ENCODE peak calls at places on chromosome X, in six cellular contexts. One of them, this sample, is unnamed. For H3K4me1 and H3K9me3, the result is how much of the 10 kb centered on the place peaks cover.

GRCh38 chrX:116930311-116930710 is 467.5 kb upstream of the CT83 start:
- DNase-seq in colonic mucosa: no peak
- DNase-seq in ascending aorta: no peak
- DNase-seq in HepG2: no peak
- DNase-seq in pancreas: no peak
- DNase-seq in thyroid gland: no peak
- DNase-seq in this sample: no peak

GRCh38 chrX:2784026-2784425 is 32.2 kb downstream of the XG start:
- DNase-seq in colonic mucosa: no peak
- DNase-seq in ascending aorta: no peak
- DNase-seq in HepG2: no peak
- DNase-seq in pancreas: no peak
- DNase-seq in thyroid gland: no peak
- DNase-seq in this sample: no peak

GRCh38 chrX:140480765-140481164 is 24.1 kb downstream of the SOX3 start:
- DNase-seq in colonic mucosa: no peak
- DNase-seq in ascending aorta: no peak
- DNase-seq in HepG2: no peak
- DNase-seq in pancreas: no peak
- DNase-seq in thyroid gland: no peak
- DNase-seq in this sample: no peak

GRCh38 chrX:48782795-48783194 is 3.6 kb upstream of the GATA1 start:
- DNase-seq in colonic mucosa: no peak
- DNase-seq in ascending aorta: no peak
- DNase-seq in HepG2: no peak
- DNase-seq in pancreas: no peak
- DNase-seq in thyroid gland: no peak
- DNase-seq in this sample: no peak

GRCh38 chrX:38006778-38007177 is 425 bp downstream of the SYTL5 start:
- DNase-seq in colonic mucosa: no peak
- DNase-seq in ascending aorta: no peak
- DNase-seq in HepG2: no peak
- DNase-seq in pancreas: no peak
- DNase-seq in thyroid gland: no peak
- DNase-seq in this sample: no peak

GRCh38 chrX:130330706-130331105 is 9.0 kb upstream of the SLC25A14 start:
- DNase-seq in colonic mucosa: peak
- DNase-seq in ascending aorta: no peak
- DNase-seq in HepG2: peak
- DNase-seq in pancreas: peak
- DNase-seq in thyroid gland: peak
- DNase-seq in this sample: peak

GRCh38 chrX:275967-276587 is 5.1 kb upstream of the PLCXD1 start:
- DNase-seq in colonic mucosa: peak
- DNase-seq in ascending aorta: peak
- DNase-seq in HepG2: peak
- DNase-seq in pancreas: peak
- DNase-seq in thyroid gland: peak
- DNase-seq in this sample: peak

GRCh38 chrX:68853665-68854251 is 24.9 kb downstream of the EFNB1 start:
- DNase-seq in colonic mucosa: no peak
- DNase-seq in ascending aorta: no peak
- DNase-seq in HepG2: peak
- DNase-seq in pancreas: no peak
- DNase-seq in thyroid gland: no peak
- DNase-seq in this sample: no peak

GRCh38 chrX:51860679-51861078 is 32.7 kb upstream of the MAGED1 start:
- DNase-seq in colonic mucosa: peak
- DNase-seq in ascending aorta: no peak
- DNase-seq in HepG2: peak
- DNase-seq in pancreas: no peak
- DNase-seq in thyroid gland: no peak
- DNase-seq in this sample: peak

GRCh38 chrX:23195097-23195496 is 139.6 kb upstream of the PTCHD1 start:
- DNase-seq in colonic mucosa: no peak
- DNase-seq in ascending aorta: no peak
- DNase-seq in HepG2: no peak
- DNase-seq in pancreas: no peak
- DNase-seq in thyroid gland: no peak
- DNase-seq in this sample: peak

GRCh38 chrX:12403474-12404082 is 265.3 kb downstream of the FRMPD4 start:
- DNase-seq in colonic mucosa: no peak
- DNase-seq in ascending aorta: no peak
- DNase-seq in HepG2: no peak
- DNase-seq in pancreas: no peak
- DNase-seq in thyroid gland: no peak
- DNase-seq in this sample: no peak

GRCh38 chrX:107715331-107716044 is 60.1 kb downstream of the TSC22D3 start:
- DNase-seq in colonic mucosa: no peak
- DNase-seq in ascending aorta: no peak
- DNase-seq in HepG2: no peak
- DNase-seq in pancreas: no peak
- DNase-seq in thyroid gland: peak
- DNase-seq in this sample: peak

GRCh38 chrX:110081320-110081719 is 78.4 kb downstream of the TMEM164 start:
- DNase-seq in colonic mucosa: no peak
- DNase-seq in ascending aorta: no peak
- DNase-seq in HepG2: no peak
- DNase-seq in pancreas: no peak
- DNase-seq in thyroid gland: no peak
- DNase-seq in this sample: no peak

GRCh38 chrX:154057790-154058189 is 38.1 kb upstream of the IRAK1 start:
- DNase-seq in colonic mucosa: no peak
- DNase-seq in ascending aorta: no peak
- DNase-seq in HepG2: peak
- DNase-seq in pancreas: no peak
- DNase-seq in thyroid gland: no peak
- DNase-seq in this sample: no peak

GRCh38 chrX:41666251-41666650 is 22.5 kb upstream of the GPR34 start:
- DNase-seq in colonic mucosa: no peak
- DNase-seq in ascending aorta: no peak
- DNase-seq in HepG2: no peak
- DNase-seq in pancreas: no peak
- DNase-seq in thyroid gland: no peak
- DNase-seq in this sample: no peak

GRCh38 chrX:154486052-154486395 is 391 bp downstream of the UBL4A start:
- DNase-seq in colonic mucosa: peak
- DNase-seq in ascending aorta: no peak
- DNase-seq in HepG2: no peak
- DNase-seq in pancreas: peak
- DNase-seq in thyroid gland: peak
- DNase-seq in this sample: peak

GRCh38 chrX:109857898-109858297 is 124.8 kb upstream of the ACSL4 start:
- DNase-seq in colonic mucosa: no peak
- DNase-seq in ascending aorta: no peak
- DNase-seq in HepG2: no peak
- DNase-seq in pancreas: no peak
- DNase-seq in thyroid gland: no peak
- DNase-seq in this sample: no peak

GRCh38 chrX:145953628-145954027 is 136.0 kb downstream of the SLITRK2 start:
- DNase-seq in colonic mucosa: no peak
- DNase-seq in ascending aorta: no peak
- DNase-seq in HepG2: no peak
- DNase-seq in pancreas: no peak
- DNase-seq in thyroid gland: no peak
- DNase-seq in this sample: no peak

GRCh38 chrX:17291998-17292658 is 82.9 kb upstream of the NHS start:
- DNase-seq in colonic mucosa: no peak
- DNase-seq in ascending aorta: no peak
- DNase-seq in HepG2: no peak
- DNase-seq in pancreas: no peak
- DNase-seq in thyroid gland: no peak
- DNase-seq in this sample: no peak

GRCh38 chrX:35380808-35381700 is 417.1 kb upstream of the MAGEB16 start:
- DNase-seq in colonic mucosa: no peak
- DNase-seq in ascending aorta: no peak
- DNase-seq in HepG2: peak
- DNase-seq in pancreas: no peak
- DNase-seq in thyroid gland: no peak
- DNase-seq in this sample: peak

GRCh38 chrX:101051153-101051548 is 760 bp downstream of the TRMT2B start:
- DNase-seq in colonic mucosa: no peak
- DNase-seq in ascending aorta: no peak
- DNase-seq in HepG2: no peak
- DNase-seq in pancreas: no peak
- DNase-seq in thyroid gland: no peak
- DNase-seq in this sample: no peak

GRCh38 chrX:69307736-69308135 is 142.5 kb upstream of the PJA1 start:
- DNase-seq in colonic mucosa: no peak
- DNase-seq in ascending aorta: no peak
- DNase-seq in HepG2: no peak
- DNase-seq in pancreas: no peak
- DNase-seq in thyroid gland: no peak
- DNase-seq in this sample: no peak

GRCh38 chrX:152445926-152446325 is 5.2 kb downstream of the GABRA3 start:
- DNase-seq in colonic mucosa: no peak
- DNase-seq in ascending aorta: no peak
- DNase-seq in HepG2: no peak
- DNase-seq in pancreas: no peak
- DNase-seq in thyroid gland: no peak
- DNase-seq in this sample: no peak

GRCh38 chrX:106932960-106933537 is 12.8 kb downstream of the CLDN2 start:
- DNase-seq in colonic mucosa: no peak
- DNase-seq in ascending aorta: no peak
- DNase-seq in HepG2: no peak
- DNase-seq in pancreas: no peak
- DNase-seq in thyroid gland: no peak
- DNase-seq in this sample: no peak

GRCh38 chrX:136106920-136107534 is 40.3 kb upstream of the FHL1 start:
- DNase-seq in colonic mucosa: no peak
- DNase-seq in ascending aorta: no peak
- DNase-seq in HepG2: no peak
- DNase-seq in pancreas: no peak
- DNase-seq in thyroid gland: no peak
- DNase-seq in this sample: no peak
- H3K4me1 ChIP-seq in colonic mucosa: under half
- H3K4me1 ChIP-seq in ascending aorta: under half
- H3K4me1 ChIP-seq in HepG2: under half
- H3K4me1 ChIP-seq in pancreas: under half
- H3K4me1 ChIP-seq in thyroid gland: under half
- H3K4me1 ChIP-seq in this sample: under half

GRCh38 chrX:47456080-47456479 is 26.9 kb downstream of the ZNF41 start:
- DNase-seq in colonic mucosa: no peak
- DNase-seq in ascending aorta: no peak
- DNase-seq in HepG2: no peak
- DNase-seq in pancreas: no peak
- DNase-seq in thyroid gland: no peak
- DNase-seq in this sample: no peak
- H3K9me3 ChIP-seq in colonic mucosa: under half
- H3K9me3 ChIP-seq in ascending aorta: under half
- H3K9me3 ChIP-seq in HepG2: under half
- H3K9me3 ChIP-seq in pancreas: under half
- H3K9me3 ChIP-seq in thyroid gland: under half
- H3K9me3 ChIP-seq in this sample: under half

DNA sequence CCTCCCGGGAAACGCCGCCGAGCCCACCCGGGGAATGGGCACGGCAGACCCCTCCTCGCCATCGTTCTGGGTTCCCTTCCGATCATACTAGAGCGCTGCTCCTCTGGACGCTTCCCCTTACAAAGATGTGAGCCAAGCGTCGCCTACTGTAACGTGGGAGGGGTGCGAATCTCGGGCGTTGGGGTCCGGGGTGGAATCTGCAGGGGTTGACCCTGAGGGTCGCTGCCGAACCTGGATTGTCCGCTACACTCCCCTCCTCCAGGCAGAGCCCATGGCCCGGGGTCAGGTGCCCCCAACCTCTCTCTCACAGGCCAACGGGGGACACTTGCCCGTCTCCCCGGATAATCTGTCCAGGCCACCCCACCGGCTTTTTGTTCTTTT is 13.8 kb downstream of the BCOR start:
- DNase-seq in colonic mucosa: no peak
- DNase-seq in ascending aorta: no peak
- DNase-seq in HepG2: no peak
- DNase-seq in pancreas: peak
- DNase-seq in thyroid gland: no peak
- DNase-seq in this sample: no peak
- H3K4me1 ChIP-seq in colonic mucosa: under half
- H3K4me1 ChIP-seq in ascending aorta: under half
- H3K4me1 ChIP-seq in HepG2: half or more
- H3K4me1 ChIP-seq in pancreas: under half
- H3K4me1 ChIP-seq in thyroid gland: under half
- H3K4me1 ChIP-seq in this sample: under half

GRCh38 chrX:136214551-136214950 is 36.6 kb downstream of the MAP7D3 start:
- DNase-seq in colonic mucosa: no peak
- DNase-seq in ascending aorta: no peak
- DNase-seq in HepG2: peak
- DNase-seq in pancreas: no peak
- DNase-seq in thyroid gland: peak
- DNase-seq in this sample: no peak

GRCh38 chrX:136211766-136212556 is 39.2 kb downstream of the MAP7D3 start:
- DNase-seq in colonic mucosa: no peak
- DNase-seq in ascending aorta: no peak
- DNase-seq in HepG2: no peak
- DNase-seq in pancreas: no peak
- DNase-seq in thyroid gland: no peak
- DNase-seq in this sample: no peak

GRCh38 chrX:136210806-136211205 is 40.4 kb downstream of the MAP7D3 start:
- DNase-seq in colonic mucosa: no peak
- DNase-seq in ascending aorta: no peak
- DNase-seq in HepG2: no peak
- DNase-seq in pancreas: no peak
- DNase-seq in thyroid gland: no peak
- DNase-seq in this sample: no peak

GRCh38 chrX:136210243-136210642 is 41.0 kb downstream of the MAP7D3 start:
- DNase-seq in colonic mucosa: no peak
- DNase-seq in ascending aorta: no peak
- DNase-seq in HepG2: no peak
- DNase-seq in pancreas: no peak
- DNase-seq in thyroid gland: peak
- DNase-seq in this sample: no peak

DNA sequence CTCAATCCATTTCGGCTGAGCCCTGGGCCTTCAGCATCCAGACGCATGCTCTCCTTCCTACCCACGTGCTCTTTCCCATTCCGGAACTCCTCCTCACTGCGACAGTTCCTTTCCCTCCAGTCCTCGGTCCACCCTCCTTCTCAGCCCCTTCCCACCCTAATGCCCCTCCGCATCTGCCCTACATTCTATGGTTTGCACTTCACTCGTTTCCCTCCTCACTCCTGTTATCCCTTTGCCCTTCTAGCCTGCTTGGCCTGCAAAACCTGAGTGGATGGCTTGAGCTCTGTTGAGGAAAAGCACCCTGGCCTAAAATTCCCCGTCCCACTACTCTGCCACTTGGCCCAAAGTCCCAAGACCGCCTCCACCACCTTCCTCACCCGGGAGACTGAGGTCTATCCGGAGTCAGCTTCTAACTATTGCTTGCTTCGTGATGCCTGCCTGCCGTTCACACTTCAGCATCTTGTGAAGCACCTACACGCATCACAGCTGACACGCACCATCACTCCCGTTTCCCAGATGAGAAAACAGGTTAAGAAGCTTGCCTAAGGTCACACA is 38.6 kb downstream of the MAP7D3 start:
- DNase-seq in colonic mucosa: no peak
- DNase-seq in ascending aorta: no peak
- DNase-seq in HepG2: no peak
- DNase-seq in pancreas: no peak
- DNase-seq in thyroid gland: peak
- DNase-seq in this sample: no peak
- H3K9me3 ChIP-seq in colonic mucosa: under half
- H3K9me3 ChIP-seq in ascending aorta: under half
- H3K9me3 ChIP-seq in HepG2: under half
- H3K9me3 ChIP-seq in pancreas: under half
- H3K9me3 ChIP-seq in thyroid gland: under half
- H3K9me3 ChIP-seq in this sample: under half

This sample was measured in SK-N-SH.